ENCODE peak calls at places on chromosomes 13 and 19, in four cellular contexts. One of them, this sample, is unnamed.

GRCh38 chr13:95298169-95298940 is 2.9 kb downstream of the ABCC4 start:
- DNase-seq in mesenchymal stem cell: no peak
- DNase-seq in OCI-LY7: no peak
- DNase-seq in fibroblast of lung: no peak
- DNase-seq in this sample: no peak

GRCh38 chr19:15998166-15998565 is 49.4 kb downstream of the OR10H4 start:
- DNase-seq in mesenchymal stem cell: no peak
- DNase-seq in OCI-LY7: no peak
- DNase-seq in fibroblast of lung: no peak
- DNase-seq in this sample: no peak

GRCh38 chr19:1255186-1256161 is 7.1 kb downstream of the MIDN start:
- DNase-seq in mesenchymal stem cell: no peak
- DNase-seq in OCI-LY7: no peak
- DNase-seq in fibroblast of lung: no peak
- DNase-seq in this sample: peak; percentile 31

GRCh38 chr19:47097396-47098217 is 16.0 kb downstream of the ZC3H4 start:
- DNase-seq in mesenchymal stem cell: no peak
- DNase-seq in OCI-LY7: no peak
- DNase-seq in fibroblast of lung: no peak
- DNase-seq in this sample: peak; percentile 65

GRCh38 chr13:81738364-81738763 is 1397.4 kb upstream of the SPRY2 start:
- DNase-seq in mesenchymal stem cell: peak; percentile 19
- DNase-seq in OCI-LY7: no peak
- DNase-seq in fibroblast of lung: no peak
- DNase-seq in this sample: no peak

GRCh38 chr19:41595258-41595889 is 19.4 kb downstream of the CEACAM21 start:
- DNase-seq in mesenchymal stem cell: peak; percentile 81
- DNase-seq in OCI-LY7: peak; percentile 81
- DNase-seq in fibroblast of lung: peak; percentile 79
- DNase-seq in this sample: peak; percentile 89

GRCh38 chr13:27534108-27534975 is 84.0 kb upstream of the MTIF3 start:
- DNase-seq in mesenchymal stem cell: no peak
- DNase-seq in OCI-LY7: no peak
- DNase-seq in fibroblast of lung: no peak
- DNase-seq in this sample: no peak

GRCh38 chr19:19303411-19303810 is 16.9 kb downstream of the SUGP1 start:
- DNase-seq in mesenchymal stem cell: no peak
- DNase-seq in OCI-LY7: no peak
- DNase-seq in fibroblast of lung: no peak
- DNase-seq in this sample: no peak

GRCh38 chr19:49973987-49974386 is 13.0 kb upstream of the SIGLEC11 start:
- DNase-seq in mesenchymal stem cell: no peak
- DNase-seq in OCI-LY7: no peak
- DNase-seq in fibroblast of lung: no peak
- DNase-seq in this sample: no peak

GRCh38 chr19:1076951-1077350 is 10.0 kb downstream of the ARHGAP45 start:
- DNase-seq in mesenchymal stem cell: no peak
- DNase-seq in OCI-LY7: peak; percentile 96
- DNase-seq in fibroblast of lung: no peak
- DNase-seq in this sample: peak; percentile 32

GRCh38 chr13:50192272-50192813 is 177.1 kb downstream of the KCNRG start:
- DNase-seq in mesenchymal stem cell: no peak
- DNase-seq in OCI-LY7: no peak
- DNase-seq in fibroblast of lung: no peak
- DNase-seq in this sample: no peak
- H2AFZ ChIP-seq in mesenchymal stem cell: no peak overlapping the region
- H2AFZ ChIP-seq in OCI-LY7: no peak overlapping the region
- H2AFZ ChIP-seq in fibroblast of lung: no peak overlapping the region
- H2AFZ ChIP-seq in this sample: no peak overlapping the region

GRCh38 chr13:98537740-98538139 is 39.2 kb downstream of the STK24 start:
- DNase-seq in mesenchymal stem cell: no peak
- DNase-seq in OCI-LY7: no peak
- DNase-seq in fibroblast of lung: no peak
- DNase-seq in this sample: no peak
- H3K9me3 ChIP-seq in mesenchymal stem cell: no peaks in the 10 kb centered on the region
- H3K9me3 ChIP-seq in OCI-LY7: no peaks in the 10 kb centered on the region
- H3K9me3 ChIP-seq in fibroblast of lung: no peaks in the 10 kb centered on the region
- H3K9me3 ChIP-seq in this sample: no peaks in the 10 kb centered on the region

GRCh38 chr19:28731577-28731976 is 481.4 kb downstream of the UQCRFS1 start:
- DNase-seq in mesenchymal stem cell: no peak
- DNase-seq in OCI-LY7: no peak
- DNase-seq in fibroblast of lung: no peak
- DNase-seq in this sample: no peak

GRCh38 chr19:28737021-28737525 is 475.9 kb downstream of the UQCRFS1 start:
- DNase-seq in mesenchymal stem cell: peak; percentile 50
- DNase-seq in OCI-LY7: peak; percentile 53
- DNase-seq in fibroblast of lung: peak; percentile 65
- DNase-seq in this sample: peak; percentile 75

GRCh38 chr19:28736528-28736927 is 476.4 kb downstream of the UQCRFS1 start:
- DNase-seq in mesenchymal stem cell: no peak
- DNase-seq in OCI-LY7: no peak
- DNase-seq in fibroblast of lung: peak; percentile 0
- DNase-seq in this sample: no peak

GRCh38 chr19:28737526-28737925 is 475.4 kb downstream of the UQCRFS1 start:
- DNase-seq in mesenchymal stem cell: no peak
- DNase-seq in OCI-LY7: no peak
- DNase-seq in fibroblast of lung: no peak
- DNase-seq in this sample: peak; percentile 10
- H2AFZ ChIP-seq in mesenchymal stem cell: no peak overlapping the region
- H2AFZ ChIP-seq in OCI-LY7: peak overlapping the region; percentile 69
- H2AFZ ChIP-seq in fibroblast of lung: peak overlapping the region; percentile 13
- H2AFZ ChIP-seq in this sample: peak overlapping the region; percentile 96

GRCh38 chr19:22137791-22138190 is 59.0 kb downstream of the ZNF676 start:
- DNase-seq in mesenchymal stem cell: no peak
- DNase-seq in OCI-LY7: no peak
- DNase-seq in fibroblast of lung: no peak
- DNase-seq in this sample: no peak
- H3K9me3 ChIP-seq in mesenchymal stem cell: peaks cover 59% of the 10 kb centered on the region
- H3K9me3 ChIP-seq in OCI-LY7: no peaks in the 10 kb centered on the region
- H3K9me3 ChIP-seq in fibroblast of lung: no peaks in the 10 kb centered on the region
- H3K9me3 ChIP-seq in this sample: no peaks in the 10 kb centered on the region

GRCh38 chr19:53193534-53194222 is 520 bp upstream of the ZNF665 start:
- DNase-seq in mesenchymal stem cell: no peak
- DNase-seq in OCI-LY7: no peak
- DNase-seq in fibroblast of lung: no peak
- DNase-seq in this sample: no peak

GRCh38 chr19:53196777-53197396 is 3.7 kb upstream of the ZNF665 start:
- DNase-seq in mesenchymal stem cell: peak; percentile 86
- DNase-seq in OCI-LY7: peak; percentile 96
- DNase-seq in fibroblast of lung: peak; percentile 93
- DNase-seq in this sample: peak; percentile 98

GRCh38 chr19:53190253-53190652 is 2.9 kb downstream of the ZNF665 start:
- DNase-seq in mesenchymal stem cell: no peak
- DNase-seq in OCI-LY7: no peak
- DNase-seq in fibroblast of lung: no peak
- DNase-seq in this sample: no peak

GRCh38 chr19:53192771-53193533 is at the start of gene ZNF665:
- DNase-seq in mesenchymal stem cell: peak; percentile 81
- DNase-seq in OCI-LY7: peak; percentile 93
- DNase-seq in fibroblast of lung: peak; percentile 88
- DNase-seq in this sample: peak; percentile 95

DNA sequence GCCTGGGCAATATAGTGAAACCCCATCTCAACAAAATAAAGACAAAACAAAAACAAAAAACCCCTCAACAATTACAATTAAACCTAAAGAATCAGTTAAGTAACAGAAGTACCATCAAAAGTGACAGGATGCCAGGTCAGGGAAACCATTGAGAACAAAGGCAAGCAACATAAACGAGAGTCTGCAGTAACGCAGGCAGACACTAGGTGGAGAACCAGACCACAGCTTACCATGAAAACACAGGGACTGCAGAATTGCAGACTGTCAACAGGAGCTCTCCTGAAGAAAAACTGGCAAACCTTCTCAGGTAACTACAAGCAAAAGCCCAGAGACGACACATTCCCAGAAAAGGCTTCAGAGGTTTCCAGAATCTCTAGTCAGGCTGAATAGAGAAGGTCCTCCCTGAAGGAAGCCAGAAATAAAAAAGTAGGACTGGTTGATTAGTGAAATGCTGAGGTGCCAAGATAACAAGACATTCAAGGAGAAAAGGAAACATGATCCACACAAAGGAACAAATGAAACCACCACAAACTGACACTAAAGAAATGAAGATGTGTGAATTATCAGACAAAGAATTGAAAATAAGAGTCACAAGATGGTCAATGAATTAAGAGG is 2.2 kb upstream of the ZNF665 start:
- DNase-seq in mesenchymal stem cell: peak; percentile 80
- DNase-seq in OCI-LY7: peak; percentile 87
- DNase-seq in fibroblast of lung: peak; percentile 86
- DNase-seq in this sample: peak; percentile 83
- H2AFZ ChIP-seq in mesenchymal stem cell: no peak overlapping the region
- H2AFZ ChIP-seq in OCI-LY7: peak overlapping the region; percentile 54
- H2AFZ ChIP-seq in fibroblast of lung: no peak overlapping the region
- H2AFZ ChIP-seq in this sample: no peak overlapping the region

GRCh38 chr19:57071414-57071813 is 48.4 kb upstream of the USP29 start:
- DNase-seq in mesenchymal stem cell: no peak
- DNase-seq in OCI-LY7: no peak
- DNase-seq in fibroblast of lung: no peak
- DNase-seq in this sample: no peak
- H3K9me3 ChIP-seq in mesenchymal stem cell: peaks cover 16% of the 10 kb centered on the region
- H3K9me3 ChIP-seq in OCI-LY7: no peaks in the 10 kb centered on the region
- H3K9me3 ChIP-seq in fibroblast of lung: no peaks in the 10 kb centered on the region
- H3K9me3 ChIP-seq in this sample: no peaks in the 10 kb centered on the region

DNA sequence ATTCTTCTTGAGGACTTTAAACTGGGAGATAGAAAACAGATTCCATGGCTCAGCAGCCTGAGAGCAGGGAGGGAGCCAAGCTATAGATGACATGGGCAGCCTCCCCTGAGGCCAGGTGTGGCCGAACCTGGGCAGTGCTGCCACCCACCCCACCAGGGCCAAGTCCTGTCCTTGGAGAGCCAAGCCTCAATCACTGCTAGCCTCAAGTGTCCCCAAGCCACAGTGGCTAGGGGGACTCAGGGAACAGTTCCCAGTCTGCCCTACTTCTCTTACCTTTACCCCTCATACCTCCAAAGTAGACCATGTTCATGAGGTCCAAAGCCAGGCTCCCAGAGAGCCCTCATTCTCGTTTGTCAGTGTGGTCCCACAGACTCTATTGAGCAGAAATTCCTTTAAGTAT is 8.1 kb downstream of the N4BP2L1 start:
- DNase-seq in mesenchymal stem cell: no peak
- DNase-seq in OCI-LY7: no peak
- DNase-seq in fibroblast of lung: no peak
- DNase-seq in this sample: no peak
- H2AFZ ChIP-seq in mesenchymal stem cell: no peak overlapping the region
- H2AFZ ChIP-seq in OCI-LY7: no peak overlapping the region
- H2AFZ ChIP-seq in fibroblast of lung: no peak overlapping the region
- H2AFZ ChIP-seq in this sample: no peak overlapping the region